ENCODE peak calls at places on chromosomes 6 and 20, in eight cellular contexts. I is GM13977, S is left ventricle myocardium inferior, W is neural crest cell, V is GM20000, K is transverse colon, T is K562, M is Calu3. X is an unnamed sample.

GRCh38 chr20:36384022-36384619 is 78.0 kb downstream of the DLGAP4 start:
- DNase-seq in I (peak), S (no peak), W (peak), V (peak), K (no peak), T (peak), M (peak), X (peak)

GRCh38 chr20:25278636-25279361 is 30.9 kb downstream of the PYGB start:
- DNase-seq in I (no peak), S (peak), W (no peak), V (no peak), K (peak), T (no peak), M (no peak), X (no peak)

GRCh38 chr6:2763876-2764540 is 1.2 kb upstream of the WRNIP1 start:
- DNase-seq in I (no peak), S (no peak), W (no peak), V (no peak), K (no peak), T (no peak), M (peak), X (no peak)

GRCh38 chr6:104788400-104788799 is 71.3 kb downstream of the HACE1 start:
- DNase-seq in I (no peak), S (no peak), W (no peak), V (no peak), K (no peak), T (no peak), M (no peak), X (no peak)

GRCh38 chr20:64099880-64100565 is 7.3 kb downstream of the NPBWR2 start:
- DNase-seq in I (peak), S (no peak), W (no peak), V (peak), K (no peak), T (no peak), M (no peak), X (no peak)

GRCh38 chr6:142112451-142113061 is 20.2 kb upstream of the GJE1 start:
- DNase-seq in I (peak), S (peak), W (peak), V (peak), K (peak), T (peak), M (peak), X (peak)

GRCh38 chr6:63527658-63528514 is 44.4 kb upstream of the LOC128125822 start:
- DNase-seq in I (no peak), S (no peak), W (no peak), V (no peak), K (peak), T (no peak), M (peak), X (no peak)

GRCh38 chr6:45663181-45664180 is 285.7 kb upstream of the SUPT3H start:
- DNase-seq in I (no peak), S (peak), W (peak), V (peak), K (peak), T (no peak), M (no peak), X (peak)

GRCh38 chr20:53468583-53468982 is 125.1 kb downstream of the ZNF217 start:
- DNase-seq in I (peak), S (no peak), W (no peak), V (peak), K (no peak), T (no peak), M (no peak), X (no peak)

GRCh38 chr6:124738496-124738895 is 223.7 kb upstream of the RNF217 start:
- DNase-seq in I (no peak), S (no peak), W (no peak), V (no peak), K (no peak), T (no peak), M (no peak), X (no peak)

GRCh38 chr6:125507987-125508655 is 206.4 kb upstream of the HDDC2 start:
- DNase-seq in I (no peak), S (no peak), W (no peak), V (no peak), K (peak), T (no peak), M (no peak), X (no peak)

GRCh38 chr20:4774209-4774608 is 52.5 kb downstream of the PRND start:
- DNase-seq in I (no peak), S (no peak), W (no peak), V (no peak), K (no peak), T (no peak), M (no peak), X (no peak)

GRCh38 chr6:148257810-148258209 is 84.8 kb upstream of the SASH1 start:
- DNase-seq in I (no peak), S (no peak), W (no peak), V (no peak), K (no peak), T (no peak), M (no peak), X (no peak)

GRCh38 chr6:16903470-16903869 is 142.2 kb upstream of the ATXN1 start:
- DNase-seq in I (no peak), S (no peak), W (no peak), V (no peak), K (no peak), T (no peak), M (no peak), X (no peak)

GRCh38 chr20:5973172-5973571 is 22.7 kb downstream of the MCM8 start:
- DNase-seq in I (no peak), S (no peak), W (no peak), V (no peak), K (no peak), T (no peak), M (no peak), X (no peak)

GRCh38 chr6:126072172-126072571 is 85.8 kb downstream of the TRMT11 start:
- DNase-seq in I (no peak), S (no peak), W (no peak), V (no peak), K (no peak), T (no peak), M (no peak), X (no peak)

GRCh38 chr6:15642276-15642675 is 20.6 kb downstream of the DTNBP1 start:
- DNase-seq in I (no peak), S (no peak), W (no peak), V (no peak), K (no peak), T (no peak), M (no peak), X (no peak)

GRCh38 chr20:61951695-61952533 is 113.8 kb downstream of the TAF4 start:
- DNase-seq in I (no peak), S (no peak), W (peak), V (no peak), K (no peak), T (no peak), M (no peak), X (peak)

GRCh38 chr6:124535746-124536145 is 426.5 kb upstream of the RNF217 start:
- DNase-seq in I (no peak), S (no peak), W (no peak), V (no peak), K (no peak), T (no peak), M (peak), X (no peak)

GRCh38 chr20:39016076-39016475 is 53.9 kb downstream of the DHX35 start:
- DNase-seq in I (no peak), S (no peak), W (no peak), V (no peak), K (no peak), T (no peak), M (no peak), X (no peak)

GRCh38 chr6:119148102-119148824 is 69.8 kb upstream of the FAM184A start:
- DNase-seq in I (peak), S (no peak), W (peak), V (peak), K (no peak), T (peak), M (peak), X (peak)

GRCh38 chr20:57514273-57514751 is 10.6 kb downstream of the CTCFL start:
- DNase-seq in I (peak), S (peak), W (peak), V (peak), K (peak), T (peak), M (peak), X (peak)

GRCh38 chr6:54244430-54244829 is 63.8 kb upstream of the TINAG start:
- DNase-seq in I (no peak), S (no peak), W (no peak), V (peak), K (no peak), T (no peak), M (no peak), X (no peak)

GRCh38 chr6:34912715-34913464 is 23.8 kb downstream of the ANKS1A start:
- DNase-seq in I (peak), S (no peak), W (no peak), V (peak), K (no peak), T (no peak), M (peak), X (no peak)

GRCh38 chr20:25495189-25495824 is 87.8 kb downstream of the GINS1 start:
- DNase-seq in I (no peak), S (no peak), W (no peak), V (no peak), K (no peak), T (no peak), M (no peak), X (no peak)

DNA sequence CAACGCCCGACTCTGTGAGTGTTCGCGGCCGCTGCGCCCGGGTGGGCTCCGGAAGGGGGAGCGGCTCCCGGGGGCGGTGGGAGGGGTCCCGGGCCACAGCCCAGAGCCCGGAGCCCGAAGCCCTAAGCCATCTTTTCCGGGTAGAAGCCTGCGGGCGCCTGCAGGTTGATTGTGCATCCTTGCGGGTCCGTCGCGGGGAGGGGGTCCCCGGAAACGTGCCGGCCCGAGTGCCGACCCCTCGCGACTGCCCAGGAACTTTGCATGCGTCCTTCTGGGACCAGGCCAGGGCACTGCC is 413 bp downstream of the PTPRA start:
- DNase-seq in I (peak), S (peak), W (peak), V (no peak), K (peak), T (no peak), M (peak), X (peak)
- TF ChIP-seq CTCF in I (no peak), S (no peak), W (no peak), V (no peak), K (no peak), T (no peak), M (no peak), X (no peak)

GRCh38 chr20:49320460-49320859 is 42.6 kb upstream of the ZNFX1 start:
- DNase-seq in I (no peak), S (no peak), W (no peak), V (no peak), K (no peak), T (no peak), M (peak), X (peak)

GRCh38 chr20:49319204-49319809 is 41.5 kb upstream of the ZNFX1 start:
- DNase-seq in I (no peak), S (no peak), W (no peak), V (no peak), K (no peak), T (peak), M (no peak), X (no peak)

GRCh38 chr20:49324306-49324705 is 46.4 kb upstream of the ZNFX1 start:
- DNase-seq in I (no peak), S (no peak), W (no peak), V (no peak), K (no peak), T (no peak), M (no peak), X (no peak)

GRCh38 chr20:49325981-49326380 is 48.1 kb upstream of the ZNFX1 start:
- DNase-seq in I (no peak), S (no peak), W (no peak), V (no peak), K (no peak), T (no peak), M (no peak), X (no peak)

DNA sequence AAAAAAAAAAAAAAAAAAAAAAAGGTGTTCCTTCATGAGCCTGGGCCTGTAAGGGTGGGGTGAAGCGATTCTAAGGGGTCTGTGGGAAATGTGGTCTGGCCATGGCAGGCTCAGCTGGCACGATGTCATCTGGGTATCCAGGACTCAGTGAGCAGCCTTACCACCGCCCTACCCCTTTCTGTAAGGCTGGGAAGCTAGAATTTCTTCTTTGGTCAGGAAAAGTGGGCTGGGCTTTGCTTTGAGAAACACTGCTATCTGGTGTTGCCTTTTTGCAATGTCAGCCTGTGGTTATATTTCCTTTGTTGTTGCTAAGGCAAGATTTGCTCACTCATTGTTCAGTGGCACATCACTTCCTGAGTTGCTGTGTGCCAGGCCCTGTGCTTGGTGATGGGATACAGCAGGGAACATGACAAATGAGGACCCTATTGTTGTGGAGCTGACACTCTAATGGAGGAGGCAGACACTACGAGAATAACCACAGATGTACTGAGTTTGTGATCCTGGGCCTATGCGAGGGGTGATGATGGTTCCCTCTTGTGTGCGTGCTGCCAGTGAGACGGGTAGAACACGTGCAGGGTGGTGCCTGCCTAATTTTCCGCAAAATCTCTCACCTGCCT is 45.9 kb upstream of the ZNFX1 start:
- DNase-seq in I (peak), S (no peak), W (no peak), V (peak), K (no peak), T (peak), M (peak), X (peak)
- TF ChIP-seq CTCF in I (peak), S (no peak), W (no peak), V (peak), K (no peak), T (peak), M (no peak), X (no peak)

GRCh38 chr20:34874094-34874654 is 1.5 kb upstream of the GGT7 start:
- DNase-seq in I (peak), S (peak), W (peak), V (peak), K (peak), T (peak), M (peak), X (peak)

GRCh38 chr20:34873583-34874093 is 982 bp upstream of the GGT7 start:
- DNase-seq in I (no peak), S (no peak), W (no peak), V (no peak), K (no peak), T (no peak), M (no peak), X (no peak)

GRCh38 chr20:34871320-34871926 is 1.2 kb downstream of the GGT7 start:
- DNase-seq in I (no peak), S (no peak), W (no peak), V (no peak), K (no peak), T (peak), M (no peak), X (no peak)

GRCh38 chr20:34871966-34872603 is 571 bp downstream of the GGT7 start:
- DNase-seq in I (peak), S (no peak), W (no peak), V (no peak), K (no peak), T (peak), M (no peak), X (no peak)

GRCh38 chr20:34872604-34873224 is at the start of gene GGT7:
- DNase-seq in I (peak), S (peak), W (peak), V (peak), K (peak), T (peak), M (peak), X (peak)
- TF ChIP-seq CTCF in I (peak), S (peak), W (peak), V (peak), K (peak), T (peak), M (peak), X (peak)

DNA sequence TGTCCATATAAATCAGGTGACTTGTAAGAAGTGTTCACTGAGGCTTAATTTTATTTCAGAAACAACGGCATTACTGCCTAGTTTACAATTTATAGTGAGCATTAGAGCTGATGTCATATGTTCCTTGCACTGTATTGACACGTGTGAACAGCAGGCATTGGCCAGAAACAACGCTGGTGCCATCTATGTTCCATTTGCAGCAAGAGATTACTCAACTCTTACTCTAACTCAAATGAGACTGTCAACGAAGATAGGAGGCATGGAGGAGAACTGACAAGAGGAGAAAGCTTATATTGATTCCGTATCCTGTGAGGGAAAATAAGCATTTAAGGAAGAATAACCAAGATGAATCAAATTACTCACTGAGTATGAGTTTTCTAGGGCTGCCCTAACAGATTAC is 48.4 kb downstream of the MTFR2 start:
- DNase-seq in I (no peak), S (no peak), W (no peak), V (no peak), K (no peak), T (no peak), M (no peak), X (no peak)
- TF ChIP-seq CTCF in I (no peak), S (no peak), W (no peak), V (no peak), K (no peak), T (no peak), M (no peak), X (no peak)

GRCh38 chr6:64932486-64932885 is 774.5 kb downstream of the EYS start:
- DNase-seq in I (no peak), S (no peak), W (no peak), V (no peak), K (no peak), T (no peak), M (no peak), X (no peak)
- TF ChIP-seq CTCF in I (no peak), S (no peak), W (no peak), V (no peak), K (no peak), T (no peak), M (no peak), X (no peak)

DNA sequence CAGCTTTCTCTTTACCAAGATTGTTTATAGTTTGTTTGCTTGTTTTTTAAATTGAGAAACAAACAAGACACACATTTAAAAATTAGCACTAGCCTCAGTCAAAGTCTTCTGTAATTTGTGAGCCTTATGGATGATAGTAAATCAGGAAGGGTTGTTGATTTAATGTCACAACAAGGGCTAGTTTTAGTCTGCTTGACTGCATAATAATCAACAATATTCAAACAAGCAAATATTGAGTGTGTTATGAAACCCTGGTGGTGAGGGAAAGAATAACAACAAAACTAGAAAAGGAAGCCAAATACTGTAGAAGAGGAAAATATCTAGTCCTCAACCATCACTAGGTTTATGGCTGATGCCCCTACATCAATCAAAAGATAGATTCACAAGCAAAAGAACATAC is 228.6 kb downstream of the TBC1D7 start:
- DNase-seq in I (no peak), S (no peak), W (no peak), V (no peak), K (no peak), T (no peak), M (no peak), X (no peak)
- TF ChIP-seq CTCF in I (no peak), S (peak), W (peak), V (no peak), K (no peak), T (no peak), M (no peak), X (peak)

DNA sequence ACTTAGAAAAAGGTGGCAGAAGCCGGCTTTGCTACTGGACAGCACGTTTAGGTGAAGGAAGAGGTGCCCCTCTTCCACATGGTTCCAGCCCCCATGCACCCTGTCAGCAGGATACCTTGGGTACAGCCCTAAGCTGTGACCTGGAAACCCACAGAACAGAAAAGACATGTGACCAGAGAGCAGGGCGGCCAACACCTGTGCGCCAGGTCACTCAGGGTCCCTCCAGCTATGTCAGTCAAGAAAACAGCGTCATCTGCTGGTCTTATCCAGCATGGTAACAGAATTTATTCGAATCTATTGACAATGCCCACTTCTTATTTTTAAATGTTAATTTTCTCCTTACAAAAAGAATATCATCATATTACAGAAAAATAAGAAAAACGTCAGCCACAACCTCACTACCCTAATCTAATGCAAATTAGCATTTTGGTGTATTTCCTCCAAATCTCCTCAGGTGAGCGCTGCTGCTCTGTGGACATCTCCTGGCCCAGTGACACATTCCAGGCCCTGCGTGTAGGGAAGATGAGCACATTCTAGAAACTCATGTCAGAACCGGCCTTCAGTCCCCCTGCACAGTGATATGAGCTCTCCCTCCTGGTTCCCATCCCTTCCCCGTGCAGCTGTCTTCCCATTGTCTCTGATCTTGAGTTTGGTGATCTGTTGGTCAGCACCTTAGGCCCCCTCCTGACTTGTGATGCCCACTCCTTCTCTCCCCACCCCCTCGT is 37.2 kb downstream of the GTF2H5 start:
- DNase-seq in I (no peak), S (no peak), W (no peak), V (no peak), K (no peak), T (peak), M (peak), X (peak)
- TF ChIP-seq CTCF in I (peak), S (peak), W (peak), V (no peak), K (peak), T (peak), M (peak), X (peak)

DNA sequence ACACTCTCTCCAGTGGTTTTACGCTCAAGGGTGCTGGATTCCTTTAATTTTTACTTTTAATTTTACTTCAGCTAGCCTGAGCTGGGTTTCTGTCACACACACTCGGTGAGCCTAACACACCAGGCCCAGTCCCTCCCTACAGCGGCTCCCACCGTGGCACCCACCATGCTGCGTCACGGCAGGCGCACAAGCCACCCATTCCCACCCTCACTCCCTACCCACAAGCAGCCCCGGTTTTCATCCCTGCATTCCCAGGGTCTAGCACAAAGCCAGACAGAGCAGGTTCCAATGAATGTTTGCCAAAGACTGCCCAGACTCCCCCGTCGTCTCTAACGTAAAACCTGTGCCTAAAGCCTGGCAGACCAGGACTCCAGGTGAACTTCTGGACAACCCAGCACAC is 50.3 kb downstream of the MYH7B start:
- DNase-seq in I (no peak), S (no peak), W (no peak), V (no peak), K (peak), T (no peak), M (no peak), X (no peak)
- TF ChIP-seq CTCF in I (no peak), S (no peak), W (no peak), V (no peak), K (no peak), T (no peak), M (no peak), X (no peak)